ENCODE peak calls at places on chromosomes 2 and 18, in seven cellular contexts. E, Y, P, D, X, H and Q are unnamed samples.

GRCh38 chr2:162233197-162233596 is 10.0 kb downstream of the FAP start:
- DNase-seq in E (no peak), H (peak), P (peak), Y (peak), X (no peak), D (peak), Q (peak)

GRCh38 chr2:127884436-127884835 is 1.3 kb downstream of the AMMECR1L start:
- DNase-seq in D (peak), P (peak), H (peak), Y (peak), X (no peak), E (no peak), Q (peak)

GRCh38 chr2:45173513-45173912 is 164.3 kb upstream of the SIX2 start:
- DNase-seq in D (peak), P (peak), E (no peak), Y (peak), X (no peak), H (peak), Q (peak)

GRCh38 chr2:2738276-2738675 is 407.2 kb upstream of the MYT1L start:
- DNase-seq in H (no peak), P (no peak), X (no peak), E (no peak), Y (no peak), D (no peak), Q (no peak)

GRCh38 chr2:201118957-201119848 is 3.2 kb downstream of the CFLAR start:
- DNase-seq in Y (peak), H (no peak), X (no peak), E (peak), P (peak), D (peak), Q (peak)

GRCh38 chr2:49936965-49937364 is 782.6 kb upstream of the FSHR start:
- DNase-seq in E (no peak), Y (no peak), D (no peak), X (no peak), H (no peak), P (no peak), Q (no peak)

GRCh38 chr2:121475811-121476571 is 54.7 kb upstream of the RNU4ATAC start:
- DNase-seq in D (no peak), X (no peak), Y (no peak), P (peak), H (no peak), E (no peak), Q (no peak)

GRCh38 chr2:1402064-1402463 is 11.2 kb upstream of the TPO start:
- DNase-seq in P (no peak), H (no peak), X (no peak), D (no peak), E (no peak), Y (no peak), Q (no peak)

GRCh38 chr2:201361078-201361477 is 3.9 kb upstream of the FLACC1 start:
- DNase-seq in P (no peak), H (no peak), E (no peak), D (no peak), X (no peak), Y (no peak), Q (no peak)

GRCh38 chr2:210474776-210475175 is 1.8 kb downstream of the LANCL1 start:
- DNase-seq in H (no peak), D (no peak), P (no peak), Y (no peak), X (no peak), E (no peak), Q (no peak)

GRCh38 chr18:78659748-78660147 is 319.9 kb upstream of the SALL3 start:
- DNase-seq in D (no peak), P (no peak), Y (no peak), X (no peak), E (peak), H (no peak), Q (no peak)

GRCh38 chr2:43199492-43200481 is 26.6 kb downstream of the ZFP36L2 start:
- DNase-seq in D (no peak), H (no peak), X (no peak), Y (peak), P (no peak), E (no peak), Q (no peak)

GRCh38 chr2:97730245-97730644 is 16.9 kb downstream of the ZAP70 start:
- DNase-seq in D (peak), E (no peak), Y (no peak), X (no peak), P (peak), H (peak), Q (peak)

GRCh38 chr2:216885117-216885553 is 25.3 kb upstream of the TNP1 start:
- DNase-seq in E (no peak), Y (no peak), H (no peak), P (no peak), D (no peak), X (no peak), Q (no peak)

GRCh38 chr18:45775726-45776125 is 49.7 kb upstream of the SIGLEC15 start:
- DNase-seq in P (no peak), D (no peak), X (no peak), E (no peak), Y (no peak), H (no peak), Q (peak)
- H3K4me3 ChIP-seq in P (peak), D (peak), X (peak), E (no peak), Y (peak), H (peak), Q (peak)

GRCh38 chr18:61995547-61996062 is 102.8 kb upstream of the RNF152 start:
- DNase-seq in X (no peak), H (no peak), P (no peak), Y (no peak), D (no peak), E (no peak), Q (no peak)
- TF ChIP-seq CTCF in X (no peak), H (no peak), P (no peak), Y (no peak), D (no peak), E (no peak), Q (no peak)

DNA sequence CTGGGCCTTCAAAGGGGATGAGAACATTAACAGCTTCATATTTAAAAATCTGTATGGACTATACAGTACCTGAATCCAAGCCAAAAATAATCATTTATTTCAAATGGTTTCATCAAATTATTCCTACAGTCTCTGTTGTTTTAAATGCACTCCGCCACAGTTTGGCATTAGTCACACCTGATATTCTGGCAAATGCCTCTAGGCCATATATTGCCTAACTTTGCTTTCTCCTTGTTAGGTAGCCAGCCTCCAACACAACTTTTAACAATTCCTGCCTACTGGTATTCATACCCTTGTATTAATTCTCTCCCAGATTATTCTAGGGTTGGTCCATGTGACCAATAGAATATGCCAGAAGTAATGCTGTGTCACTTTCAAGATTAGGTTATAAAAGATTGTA is 146.6 kb upstream of the FANCL start:
- DNase-seq in H (no peak), Y (no peak), P (no peak), D (no peak), E (no peak), X (no peak), Q (no peak)
- H3K4me3 ChIP-seq in H (no peak), Y (no peak), P (no peak), D (no peak), E (no peak), X (no peak), Q (no peak)

DNA sequence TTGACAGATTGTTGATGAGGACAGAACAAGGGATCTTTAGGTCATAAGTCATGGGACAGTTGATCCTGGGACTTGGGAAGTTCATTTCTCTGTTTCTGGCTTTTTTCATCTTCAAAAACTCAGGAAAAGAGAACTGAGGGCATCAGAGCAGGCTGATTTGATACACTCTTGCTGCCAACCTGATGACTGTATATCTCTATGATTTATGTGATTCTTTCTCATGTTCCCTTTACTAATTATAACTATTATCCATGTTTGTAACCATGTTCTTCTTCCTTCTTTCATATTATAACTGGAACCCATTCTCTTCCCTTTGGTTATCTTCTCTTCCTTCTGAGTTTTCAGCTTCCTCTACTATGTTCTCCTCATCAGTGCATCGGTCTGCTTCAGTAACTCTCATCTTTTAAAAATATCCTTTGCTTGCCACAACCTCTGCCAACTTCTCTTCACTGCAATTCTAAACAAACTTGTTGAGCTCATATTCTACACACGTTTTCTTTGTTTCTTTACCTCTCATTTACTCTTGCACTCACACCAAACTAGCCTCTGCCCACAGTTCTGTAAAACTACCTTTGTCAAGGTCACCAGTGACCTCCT is 13.5 kb downstream of the RASGRP3 start:
- DNase-seq in Y (no peak), P (no peak), E (no peak), D (no peak), X (no peak), H (no peak), Q (no peak)
- TF ChIP-seq CTCF in Y (no peak), P (no peak), E (no peak), D (no peak), X (no peak), H (no peak), Q (no peak)

GRCh38 chr2:233422649-233423435 is 68.5 kb downstream of the DGKD start:
- DNase-seq in Y (no peak), D (no peak), H (no peak), X (no peak), P (no peak), E (no peak), Q (no peak)
- H3K4me3 ChIP-seq in Y (no peak), D (no peak), H (no peak), X (no peak), P (no peak), E (no peak), Q (no peak)